ENCODE peak calls at places on chromosomes 16 and 17, in nine cellular contexts. R is cardiac fibroblast, P is uterus, K is BJ, M is activated T-cell treated with anti-CD3 and anti-CD28 coated beads for 4 hours, G is ascending aorta, Q is mucosa of gallbladder, T is GF-D8, C is kidney. L is an unnamed sample.

GRCh38 chr17:47998044-47998443 is 27.1 kb downstream of the CDK5RAP3 start:
- DNase-seq in K (no peak), Q (no peak), C (no peak), M (no peak), P (no peak), G (no peak), R (no peak), T (no peak), L (no peak)

GRCh38 chr17:32659419-32659842 is 172.6 kb downstream of the CDK5R1 start:
- DNase-seq in M (peak; percentile 50), P (peak; percentile 54), C (no peak), R (peak; percentile 73), Q (peak; percentile 75), G (peak; percentile 85), T (no peak), K (peak; percentile 12), L (peak; percentile 48)

GRCh38 chr16:48383877-48384304 is 1.3 kb downstream of the SIAH1 start:
- DNase-seq in G (peak; percentile 65), C (no peak), R (peak; percentile 28), T (no peak), K (no peak), Q (no peak), P (no peak), M (no peak), L (no peak)

GRCh38 chr16:13936596-13937081 is 16.7 kb downstream of the ERCC4 start:
- DNase-seq in K (no peak), P (peak; percentile 49), C (no peak), T (no peak), Q (no peak), R (peak; percentile 81), G (no peak), M (no peak), L (peak; percentile 59)

GRCh38 chr17:80942360-80943345 is 49.0 kb upstream of the CHMP6 start:
- DNase-seq in P (peak; percentile 97), M (no peak), R (peak; percentile 96), C (peak; percentile 95), Q (peak; percentile 87), G (peak; percentile 95), T (no peak), K (peak; percentile 36), L (no peak)

GRCh38 chr16:68658258-68658973 is 13.3 kb downstream of the CDH3 start:
- DNase-seq in M (no peak), T (no peak), C (no peak), G (no peak), R (peak; percentile 51), P (no peak), Q (no peak), K (peak; percentile 63), L (no peak)

GRCh38 chr17:75289832-75290337 is 652 bp upstream of the SLC25A19 start:
- DNase-seq in C (no peak), T (peak; percentile 75), G (peak; percentile 80), K (no peak), P (peak; percentile 66), M (peak; percentile 68), R (peak; percentile 67), Q (peak; percentile 64), L (no peak)

GRCh38 chr17:64783556-64784352 is 121.6 kb upstream of the SMURF2 start:
- DNase-seq in C (peak; percentile 43), P (no peak), G (peak; percentile 61), Q (no peak), R (no peak), M (no peak), K (no peak), T (no peak), L (no peak)

GRCh38 chr17:69716571-69716970 is 302.1 kb downstream of the MAP2K6 start:
- DNase-seq in T (no peak), P (no peak), R (no peak), K (peak; percentile 87), C (no peak), Q (no peak), G (no peak), M (no peak), L (no peak)

GRCh38 chr16:86740817-86741799 is 162.8 kb downstream of the FOXL1 start:
- DNase-seq in M (no peak), R (peak; percentile 77), G (peak; percentile 93), K (peak; percentile 25), Q (peak; percentile 22), C (no peak), P (no peak), T (no peak), L (no peak)

GRCh38 chr17:36117505-36118382 is 14.1 kb downstream of the CCL4 start:
- DNase-seq in C (no peak), G (no peak), P (no peak), T (no peak), M (no peak), K (no peak), R (no peak), Q (no peak), L (no peak)

GRCh38 chr17:7336240-7337175 is at the start of gene ACAP1:
- DNase-seq in T (peak; percentile 12), M (peak; percentile 79), P (no peak), K (no peak), C (peak; percentile 81), G (peak; percentile 61), R (no peak), Q (no peak), L (peak; percentile 80)

GRCh38 chr16:63684702-63685101 is 1437.2 kb downstream of the CDH11 start:
- DNase-seq in M (no peak), K (no peak), T (no peak), Q (no peak), R (no peak), G (no peak), P (no peak), C (no peak), L (no peak)

GRCh38 chr17:39536468-39536867 is 71.3 kb downstream of the NEUROD2 start:
- DNase-seq in G (no peak), K (no peak), Q (no peak), P (no peak), M (no peak), T (no peak), R (no peak), C (no peak), L (no peak)

GRCh38 chr16:16036359-16036792 is 87.0 kb downstream of the ABCC1 start:
- DNase-seq in P (no peak), K (no peak), Q (no peak), C (no peak), G (no peak), T (no peak), R (no peak), M (no peak), L (no peak)

GRCh38 chr16:90002759-90003158 is 16.5 kb downstream of the DBNDD1 start:
- DNase-seq in C (no peak), Q (no peak), M (no peak), T (no peak), R (no peak), P (no peak), G (no peak), K (no peak), L (no peak)

GRCh38 chr17:36611345-36612072 is 10.1 kb downstream of the MRM1 start:
- DNase-seq in M (no peak), K (no peak), R (peak; percentile 82), Q (no peak), T (no peak), P (no peak), G (no peak), C (peak; percentile 6), L (no peak)

GRCh38 chr16:59090501-59090900 is 356.4 kb upstream of the GOT2 start:
- DNase-seq in R (no peak), P (no peak), C (no peak), G (no peak), M (no peak), Q (no peak), K (no peak), T (no peak), L (no peak)

GRCh38 chr17:80456465-80457235 is 19.8 kb downstream of the NPTX1 start:
- DNase-seq in T (no peak), G (no peak), K (no peak), M (no peak), R (peak; percentile 61), C (no peak), Q (peak; percentile 32), P (peak; percentile 76), L (no peak)

GRCh38 chr16:21598676-21599157 is 660 bp upstream of the METTL9 start:
- DNase-seq in C (no peak), K (no peak), T (peak; percentile 12), G (no peak), M (no peak), Q (no peak), R (no peak), P (no peak), L (peak; percentile 25)

GRCh38 chr17:48596735-48597491 is 3.3 kb upstream of the HOXB5 start:
- DNase-seq in P (no peak), R (no peak), C (peak; percentile 51), M (no peak), K (no peak), G (no peak), Q (no peak), T (no peak), L (no peak)

GRCh38 chr17:64149196-64149595 is 19.3 kb upstream of the ERN1 start:
- DNase-seq in T (no peak), K (no peak), R (no peak), M (no peak), G (no peak), C (no peak), Q (no peak), P (no peak), L (no peak)

GRCh38 chr16:739560-740458 is 988 bp downstream of the CIAO3 start:
- DNase-seq in K (no peak), C (no peak), T (no peak), R (no peak), G (no peak), M (no peak), Q (no peak), P (no peak), L (no peak)

GRCh38 chr17:7021993-7022778 is 664 bp upstream of the BCL6B start:
- DNase-seq in P (peak; percentile 75), G (peak; percentile 89), C (peak; percentile 92), Q (peak; percentile 75), R (peak; percentile 73), K (no peak), T (peak; percentile 25), M (peak; percentile 70), L (peak; percentile 45)

GRCh38 chr17:55437165-55437605 is 15.6 kb upstream of the MMD start:
- DNase-seq in T (no peak), C (no peak), M (no peak), G (no peak), P (no peak), Q (no peak), R (no peak), K (no peak), L (no peak)

GRCh38 chr16:26281681-26282080 is 589.9 kb downstream of the HS3ST4 start:
- DNase-seq in K (no peak), C (no peak), G (no peak), M (no peak), T (no peak), R (no peak), Q (no peak), P (no peak), L (no peak)

GRCh38 chr17:81010935-81011334 is 19.3 kb downstream of the CHMP6 start:
- DNase-seq in P (no peak), Q (no peak), C (no peak), M (no peak), T (no peak), R (no peak), G (no peak), K (no peak), L (no peak)

GRCh38 chr17:63439682-63440081 is 6.4 kb downstream of the CYB561 start:
- DNase-seq in Q (no peak), M (no peak), P (no peak), R (peak; percentile 75), G (no peak), K (peak; percentile 21), T (no peak), C (no peak), L (no peak)

GRCh38 chr17:41518789-41519449 is at the start of gene KRT15:
- DNase-seq in T (no peak), C (no peak), M (no peak), P (no peak), R (peak; percentile 24), K (no peak), G (no peak), Q (no peak), L (no peak)

GRCh38 chr17:82320956-82321927 is 3.8 kb upstream of the CD7 start:
- DNase-seq in G (no peak), T (no peak), C (peak; percentile 81), K (no peak), M (peak; percentile 82), Q (no peak), R (no peak), P (no peak), L (no peak)

GRCh38 chr16:73713301-73713700 is 583.3 kb upstream of the PSMD7 start:
- DNase-seq in C (no peak), K (no peak), R (no peak), P (no peak), G (no peak), T (no peak), Q (peak; percentile 27), M (no peak), L (no peak)